ENCODE peak calls at places on chromosomes 5 and 9, in eight cellular contexts. C is retinal pigment epithelial cell, Z is GM19239, K is NB4, T is Ammon's horn, Q is HuH-7.5, B is breast epithelium, P is AG20443. L is an unnamed sample.

GRCh38 chr9:98851730-98852462 is 44.4 kb downstream of the GALNT12 start:
- DNase-seq in C (no peak), Z (no peak), K (peak), T (no peak), Q (no peak), B (no peak), P (no peak), L (no peak)

GRCh38 chr9:91992636-91993035 is 42.6 kb upstream of the ROR2 start:
- DNase-seq in C (no peak), Z (no peak), K (no peak), T (no peak), Q (no peak), B (no peak), P (peak), L (no peak)

GRCh38 chr5:112183103-112183634 is 235.9 kb downstream of the EPB41L4A start:
- DNase-seq in C (no peak), Z (no peak), K (no peak), T (peak), Q (no peak), B (no peak), P (no peak), L (no peak)

GRCh38 chr9:35716236-35716635 is 15.8 kb downstream of the TLN1 start:
- DNase-seq in C (no peak), Z (no peak), K (no peak), T (peak), Q (no peak), B (no peak), P (no peak), L (no peak)

GRCh38 chr5:158559643-158560042 is 540.1 kb downstream of the EBF1 start:
- DNase-seq in C (no peak), Z (no peak), K (no peak), T (no peak), Q (no peak), B (no peak), P (no peak), L (no peak)

GRCh38 chr9:127707766-127708165 is 978 bp downstream of the CFAP157 start:
- DNase-seq in C (no peak), Z (no peak), K (peak), T (no peak), Q (peak), B (no peak), P (no peak), L (no peak)

GRCh38 chr5:9653811-9654210 is 23.7 kb upstream of the TAS2R1 start:
- DNase-seq in C (peak), Z (no peak), K (no peak), T (peak), Q (no peak), B (no peak), P (peak), L (no peak)

GRCh38 chr5:155532621-155533314 is 519.2 kb downstream of the KIF4B start:
- DNase-seq in C (no peak), Z (no peak), K (no peak), T (no peak), Q (no peak), B (no peak), P (no peak), L (no peak)

GRCh38 chr9:91156451-91157234 is 205.1 kb downstream of the AUH start:
- DNase-seq in C (no peak), Z (no peak), K (no peak), T (no peak), Q (no peak), B (no peak), P (no peak), L (peak)

GRCh38 chr5:168162464-168162863 is 129.0 kb upstream of the WWC1 start:
- DNase-seq in C (no peak), Z (no peak), K (no peak), T (peak), Q (no peak), B (no peak), P (no peak), L (no peak)

GRCh38 chr5:155934964-155935363 is 392.0 kb upstream of the SGCD start:
- DNase-seq in C (no peak), Z (no peak), K (no peak), T (no peak), Q (no peak), B (no peak), P (no peak), L (no peak)

GRCh38 chr5:106392766-106393165 is 1278.0 kb downstream of the EFNA5 start:
- DNase-seq in C (no peak), Z (no peak), K (no peak), T (no peak), Q (no peak), B (no peak), P (no peak), L (no peak)

L was measured in upper lobe of left lung.